ENCODE peak calls at places on chromosomes 13 and 19, in ten cellular contexts. N, Q, R, B, C, P, Y, A, S and U are unnamed samples.
A peak's percentile ranks its signal among the peaks of the same experiment; 100 is the strongest.

GRCh38 chr13:81001828-81002385 is 661.0 kb upstream of the SPRY2 start:
- DNase-seq in N (no peak), Q (no peak), R (no peak), B (no peak), C (no peak), P (no peak), Y (no peak), A (no peak), S (no peak), U (no peak)

GRCh38 chr19:50720181-50720920 is 749 bp upstream of the SHANK1 start:
- DNase-seq in N (no peak), Q (peak; percentile 73), R (no peak), B (no peak), C (no peak), P (no peak), Y (no peak), A (no peak), S (no peak), U (no peak)

GRCh38 chr13:80361883-80362327 is 21.0 kb upstream of the SPRY2 start:
- DNase-seq in N (peak; percentile 65), Q (no peak), R (no peak), B (no peak), C (no peak), P (no peak), Y (peak; percentile 6), A (no peak), S (no peak), U (peak; percentile 30)

GRCh38 chr19:38278751-38279150 is 14.4 kb downstream of the SPINT2 start:
- DNase-seq in N (no peak), Q (no peak), R (no peak), B (no peak), C (no peak), P (no peak), Y (no peak), A (no peak), S (no peak), U (no peak)

GRCh38 chr19:40736661-40737060 is 13.6 kb downstream of the ACTMAP start:
- DNase-seq in N (no peak), Q (no peak), R (no peak), B (no peak), C (no peak), P (no peak), Y (no peak), A (no peak), S (no peak), U (no peak)

GRCh38 chr19:47186337-47187022 is 44.5 kb downstream of the BBC3 start:
- DNase-seq in N (no peak), Q (no peak), R (no peak), B (no peak), C (peak; percentile 79), P (no peak), Y (no peak), A (peak; percentile 32), S (peak; percentile 64), U (no peak)

GRCh38 chr13:67353891-67354459 is 123.8 kb upstream of the PCDH9 start:
- DNase-seq in N (no peak), Q (no peak), R (no peak), B (no peak), C (no peak), P (no peak), Y (no peak), A (no peak), S (no peak), U (no peak)

GRCh38 chr19:40143612-40144011 is 47.6 kb upstream of the MAP3K10 start:
- DNase-seq in N (no peak), Q (peak; percentile 79), R (no peak), B (no peak), C (peak; percentile 24), P (no peak), Y (no peak), A (no peak), S (peak; percentile 22), U (no peak)

GRCh38 chr13:107770541-107770940 is 444.8 kb downstream of the LIG4 start:
- DNase-seq in N (no peak), Q (no peak), R (no peak), B (no peak), C (no peak), P (no peak), Y (no peak), A (no peak), S (no peak), U (no peak)

GRCh38 chr13:98129059-98129741 is 13.7 kb upstream of the FARP1 start:
- DNase-seq in N (no peak), Q (no peak), R (no peak), B (no peak), C (no peak), P (no peak), Y (no peak), A (no peak), S (no peak), U (no peak)

GRCh38 chr13:113920606-113921306 is 53.1 kb downstream of the C13orf46 start:
- DNase-seq in N (no peak), Q (no peak), R (no peak), B (no peak), C (no peak), P (no peak), Y (no peak), A (no peak), S (no peak), U (no peak)

GRCh38 chr19:38049105-38049649 is 142.2 kb downstream of the SIPA1L3 start:
- DNase-seq in N (no peak), Q (peak; percentile 42), R (no peak), B (peak; percentile 62), C (peak; percentile 63), P (no peak), Y (no peak), A (peak; percentile 12), S (peak; percentile 36), U (no peak)

GRCh38 chr19:55683449-55684261 is 8.6 kb downstream of the EPN1 start:
- DNase-seq in N (peak; percentile 13), Q (no peak), R (no peak), B (no peak), C (no peak), P (peak; percentile 2), Y (no peak), A (no peak), S (no peak), U (peak; percentile 83)

GRCh38 chr19:45976180-45976579 is 2.5 kb upstream of the NOVA2 start:
- DNase-seq in N (no peak), Q (peak; percentile 92), R (no peak), B (no peak), C (no peak), P (no peak), Y (no peak), A (no peak), S (no peak), U (no peak)

GRCh38 chr19:3604987-3605343 is 1.7 kb downstream of the TBXA2R start:
- DNase-seq in N (no peak), Q (no peak), R (no peak), B (no peak), C (no peak), P (no peak), Y (no peak), A (no peak), S (peak; percentile 41), U (no peak)

GRCh38 chr19:6002591-6002990 is 24.7 kb upstream of the RANBP3 start:
- DNase-seq in N (no peak), Q (peak; percentile 68), R (no peak), B (no peak), C (no peak), P (no peak), Y (no peak), A (no peak), S (no peak), U (no peak)

GRCh38 chr19:6015841-6016545 is 38.1 kb upstream of the RANBP3 start:
- DNase-seq in N (no peak), Q (no peak), R (no peak), B (no peak), C (no peak), P (no peak), Y (no peak), A (no peak), S (no peak), U (no peak)

GRCh38 chr13:112444416-112445399 is 68.6 kb downstream of the SPACA7 start:
- DNase-seq in N (no peak), Q (no peak), R (no peak), B (no peak), C (no peak), P (no peak), Y (no peak), A (no peak), S (no peak), U (peak; percentile 14)

GRCh38 chr13:112719556-112719955 is 29.7 kb downstream of the ATP11A start:
- DNase-seq in N (no peak), Q (no peak), R (no peak), B (no peak), C (no peak), P (no peak), Y (no peak), A (no peak), S (no peak), U (no peak)

GRCh38 chr13:79455331-79455730 is 25.6 kb upstream of the NDFIP2 start:
- DNase-seq in N (peak; percentile 34), Q (no peak), R (no peak), B (peak; percentile 16), C (no peak), P (no peak), Y (no peak), A (no peak), S (no peak), U (no peak)

GRCh38 chr19:51994048-51994644 is 7.5 kb upstream of the ZNF350 start:
- DNase-seq in N (no peak), Q (no peak), R (no peak), B (no peak), C (no peak), P (no peak), Y (no peak), A (no peak), S (no peak), U (no peak)

GRCh38 chr13:22187329-22187728 is 516.5 kb downstream of the FGF9 start:
- DNase-seq in N (no peak), Q (no peak), R (no peak), B (no peak), C (no peak), P (no peak), Y (no peak), A (no peak), S (no peak), U (no peak)

GRCh38 chr13:49314344-49314882 is 66.7 kb downstream of the CDADC1 start:
- DNase-seq in N (no peak), Q (no peak), R (no peak), B (peak; percentile 35), C (no peak), P (no peak), Y (no peak), A (no peak), S (no peak), U (no peak)

GRCh38 chr19:3575260-3575741 is 2.6 kb downstream of the HMG20B start:
- DNase-seq in N (peak; percentile 80), Q (peak; percentile 85), R (no peak), B (no peak), C (no peak), P (no peak), Y (no peak), A (no peak), S (no peak), U (peak; percentile 28)

GRCh38 chr13:41562083-41562482 is 104.7 kb downstream of the RGCC start:
- DNase-seq in N (no peak), Q (peak; percentile 96), R (no peak), B (peak; percentile 71), C (no peak), P (peak; percentile 68), Y (no peak), A (no peak), S (no peak), U (peak; percentile 55)

GRCh38 chr13:102983496-102983895 is 82.7 kb downstream of the SLC10A2 start:
- DNase-seq in N (no peak), Q (no peak), R (no peak), B (no peak), C (no peak), P (no peak), Y (no peak), A (no peak), S (no peak), U (no peak)